ENCODE peak calls at places on chromosomes 7 and 10, in five cellular contexts. One of them, this sample, is unnamed.

GRCh38 chr7:10239643-10240345 is 733.9 kb upstream of the PHF14 start:
- DNase-seq in effector CD8-positive, alpha-beta T cell: no peak
- DNase-seq in GM06990: no peak
- DNase-seq in CD8-positive, alpha-beta T cell: no peak
- DNase-seq in heart left ventricle: no peak
- DNase-seq in this sample: no peak

GRCh38 chr7:115124409-115124939 is 202.6 kb downstream of the MDFIC start:
- DNase-seq in heart left ventricle: peak
- DNase-seq in GM06990: no peak
- DNase-seq in effector CD8-positive, alpha-beta T cell: no peak
- DNase-seq in CD8-positive, alpha-beta T cell: no peak
- DNase-seq in this sample: no peak

GRCh38 chr10:10209152-10209551 is 808.5 kb upstream of the CELF2 start:
- DNase-seq in GM06990: peak
- DNase-seq in heart left ventricle: peak
- DNase-seq in effector CD8-positive, alpha-beta T cell: no peak
- DNase-seq in CD8-positive, alpha-beta T cell: no peak
- DNase-seq in this sample: peak

GRCh38 chr7:1679966-1680730 is 10.1 kb downstream of the ELFN1 start:
- DNase-seq in effector CD8-positive, alpha-beta T cell: no peak
- DNase-seq in GM06990: no peak
- DNase-seq in heart left ventricle: no peak
- DNase-seq in CD8-positive, alpha-beta T cell: no peak
- DNase-seq in this sample: no peak

GRCh38 chr7:155172141-155172540 is 102.0 kb downstream of the HTR5A start:
- DNase-seq in GM06990: no peak
- DNase-seq in effector CD8-positive, alpha-beta T cell: no peak
- DNase-seq in CD8-positive, alpha-beta T cell: no peak
- DNase-seq in heart left ventricle: no peak
- DNase-seq in this sample: no peak

GRCh38 chr10:101047961-101048892 is 13.6 kb upstream of the KAZALD1 start:
- DNase-seq in CD8-positive, alpha-beta T cell: no peak
- DNase-seq in heart left ventricle: peak
- DNase-seq in effector CD8-positive, alpha-beta T cell: no peak
- DNase-seq in GM06990: no peak
- DNase-seq in this sample: no peak

GRCh38 chr7:101778181-101778580 is 39.2 kb upstream of the CUX1 start:
- DNase-seq in CD8-positive, alpha-beta T cell: no peak
- DNase-seq in effector CD8-positive, alpha-beta T cell: no peak
- DNase-seq in GM06990: no peak
- DNase-seq in heart left ventricle: no peak
- DNase-seq in this sample: no peak

GRCh38 chr10:85581357-85581756 is 785.2 kb downstream of the GRID1 start:
- DNase-seq in CD8-positive, alpha-beta T cell: no peak
- DNase-seq in GM06990: no peak
- DNase-seq in effector CD8-positive, alpha-beta T cell: no peak
- DNase-seq in heart left ventricle: no peak
- DNase-seq in this sample: no peak

GRCh38 chr7:3149961-3150516 is 106.4 kb upstream of the CARD11 start:
- DNase-seq in effector CD8-positive, alpha-beta T cell: no peak
- DNase-seq in GM06990: no peak
- DNase-seq in CD8-positive, alpha-beta T cell: no peak
- DNase-seq in heart left ventricle: no peak
- DNase-seq in this sample: no peak

GRCh38 chr7:23235688-23236280 is 10.8 kb upstream of the GPNMB start:
- DNase-seq in effector CD8-positive, alpha-beta T cell: no peak
- DNase-seq in CD8-positive, alpha-beta T cell: no peak
- DNase-seq in GM06990: no peak
- DNase-seq in heart left ventricle: peak
- DNase-seq in this sample: no peak

GRCh38 chr7:71173955-71174354 is 42.0 kb downstream of the GALNT17 start:
- DNase-seq in GM06990: no peak
- DNase-seq in effector CD8-positive, alpha-beta T cell: no peak
- DNase-seq in CD8-positive, alpha-beta T cell: no peak
- DNase-seq in heart left ventricle: peak
- DNase-seq in this sample: peak

GRCh38 chr10:23695825-23696420 is 257.0 kb downstream of the OTUD1 start:
- DNase-seq in GM06990: no peak
- DNase-seq in heart left ventricle: no peak
- DNase-seq in effector CD8-positive, alpha-beta T cell: no peak
- DNase-seq in CD8-positive, alpha-beta T cell: no peak
- DNase-seq in this sample: no peak

GRCh38 chr7:95921543-95921942 is 149.2 kb downstream of the DYNC1I1 start:
- DNase-seq in heart left ventricle: no peak
- DNase-seq in CD8-positive, alpha-beta T cell: no peak
- DNase-seq in GM06990: no peak
- DNase-seq in effector CD8-positive, alpha-beta T cell: no peak
- DNase-seq in this sample: no peak

GRCh38 chr7:93226310-93226709 is at the start of gene HEPACAM2:
- DNase-seq in CD8-positive, alpha-beta T cell: no peak
- DNase-seq in heart left ventricle: no peak
- DNase-seq in GM06990: no peak
- DNase-seq in effector CD8-positive, alpha-beta T cell: no peak
- DNase-seq in this sample: no peak

GRCh38 chr7:130673066-130673465 is 4.5 kb upstream of the COPG2 start:
- DNase-seq in CD8-positive, alpha-beta T cell: no peak
- DNase-seq in effector CD8-positive, alpha-beta T cell: no peak
- DNase-seq in heart left ventricle: no peak
- DNase-seq in GM06990: no peak
- DNase-seq in this sample: no peak

GRCh38 chr7:94183289-94183749 is 179.2 kb upstream of the BET1 start:
- DNase-seq in CD8-positive, alpha-beta T cell: no peak
- DNase-seq in GM06990: no peak
- DNase-seq in heart left ventricle: peak
- DNase-seq in effector CD8-positive, alpha-beta T cell: no peak
- DNase-seq in this sample: peak

GRCh38 chr7:130421685-130422084 is 19.1 kb downstream of the CEP41 start:
- DNase-seq in GM06990: no peak
- DNase-seq in CD8-positive, alpha-beta T cell: no peak
- DNase-seq in heart left ventricle: no peak
- DNase-seq in effector CD8-positive, alpha-beta T cell: no peak
- DNase-seq in this sample: no peak

GRCh38 chr7:2515424-2516193 is 4.0 kb upstream of the LFNG start:
- DNase-seq in effector CD8-positive, alpha-beta T cell: no peak
- DNase-seq in GM06990: no peak
- DNase-seq in heart left ventricle: no peak
- DNase-seq in CD8-positive, alpha-beta T cell: no peak
- DNase-seq in this sample: no peak

GRCh38 chr10:92542458-92542857 is 31.4 kb downstream of the IDE start:
- DNase-seq in GM06990: no peak
- DNase-seq in heart left ventricle: no peak
- DNase-seq in effector CD8-positive, alpha-beta T cell: no peak
- DNase-seq in CD8-positive, alpha-beta T cell: no peak
- DNase-seq in this sample: no peak

GRCh38 chr7:122132341-122132740 is 11.7 kb downstream of the AASS start:
- DNase-seq in heart left ventricle: no peak
- DNase-seq in effector CD8-positive, alpha-beta T cell: no peak
- DNase-seq in CD8-positive, alpha-beta T cell: no peak
- DNase-seq in GM06990: no peak
- DNase-seq in this sample: no peak

GRCh38 chr7:92695308-92696261 is 105.4 kb upstream of the FAM133B start:
- DNase-seq in CD8-positive, alpha-beta T cell: no peak
- DNase-seq in GM06990: no peak
- DNase-seq in heart left ventricle: peak
- DNase-seq in effector CD8-positive, alpha-beta T cell: no peak
- DNase-seq in this sample: peak

GRCh38 chr10:121222842-121223241 is 371.7 kb downstream of the WDR11 start:
- DNase-seq in heart left ventricle: no peak
- DNase-seq in effector CD8-positive, alpha-beta T cell: no peak
- DNase-seq in CD8-positive, alpha-beta T cell: no peak
- DNase-seq in GM06990: no peak
- DNase-seq in this sample: no peak

GRCh38 chr7:80918406-80918805 is 445 bp downstream of the SEMA3C start:
- DNase-seq in effector CD8-positive, alpha-beta T cell: no peak
- DNase-seq in GM06990: no peak
- DNase-seq in heart left ventricle: no peak
- DNase-seq in CD8-positive, alpha-beta T cell: no peak
- DNase-seq in this sample: no peak

GRCh38 chr7:134831862-134832261 is 52.4 kb downstream of the CALD1 start:
- DNase-seq in GM06990: no peak
- DNase-seq in effector CD8-positive, alpha-beta T cell: no peak
- DNase-seq in heart left ventricle: peak
- DNase-seq in CD8-positive, alpha-beta T cell: no peak
- DNase-seq in this sample: no peak

GRCh38 chr7:15209385-15209784 is 306.8 kb upstream of the DGKB start:
- DNase-seq in effector CD8-positive, alpha-beta T cell: no peak
- DNase-seq in GM06990: no peak
- DNase-seq in heart left ventricle: no peak
- DNase-seq in CD8-positive, alpha-beta T cell: no peak
- DNase-seq in this sample: no peak

GRCh38 chr7:37344886-37345579 is 103.6 kb downstream of the ELMO1 start:
- DNase-seq in CD8-positive, alpha-beta T cell: no peak
- DNase-seq in GM06990: no peak
- DNase-seq in heart left ventricle: no peak
- DNase-seq in effector CD8-positive, alpha-beta T cell: no peak
- DNase-seq in this sample: no peak

GRCh38 chr10:77611670-77612069 is 25.9 kb downstream of the KCNMA1 start:
- DNase-seq in GM06990: no peak
- DNase-seq in CD8-positive, alpha-beta T cell: no peak
- DNase-seq in effector CD8-positive, alpha-beta T cell: no peak
- DNase-seq in heart left ventricle: no peak
- DNase-seq in this sample: no peak

GRCh38 chr7:66640802-66641525 is 12.3 kb downstream of the KCTD7 start:
- DNase-seq in CD8-positive, alpha-beta T cell: no peak
- DNase-seq in effector CD8-positive, alpha-beta T cell: no peak
- DNase-seq in GM06990: no peak
- DNase-seq in heart left ventricle: no peak
- DNase-seq in this sample: no peak

GRCh38 chr7:39357648-39358047 is 208.6 kb upstream of the YAE1 start:
- DNase-seq in CD8-positive, alpha-beta T cell: no peak
- DNase-seq in GM06990: no peak
- DNase-seq in effector CD8-positive, alpha-beta T cell: no peak
- DNase-seq in heart left ventricle: no peak
- DNase-seq in this sample: no peak